ENCODE peak calls at places on chromosomes 16 and 17, in eight cellular contexts. One of them, this sample, is unnamed.

GRCh38 chr17:76153640-76154039 is 12.6 kb upstream of the FOXJ1 start:
- DNase-seq in HAP-1: no peak
- DNase-seq in fibroblast of the conjunctiva: peak
- DNase-seq in AG08395: peak
- DNase-seq in DMS 273 treated with DMSO at 0.1 percent for 48 hours: no peak
- DNase-seq in ACHN: peak
- DNase-seq in RWPE1: no peak
- DNase-seq in AG10803: peak
- DNase-seq in this sample: no peak

GRCh38 chr17:37389160-37389559 is 13.4 kb downstream of the C17orf78 start:
- DNase-seq in AG08395: no peak
- DNase-seq in HAP-1: no peak
- DNase-seq in RWPE1: no peak
- DNase-seq in DMS 273 treated with DMSO at 0.1 percent for 48 hours: no peak
- DNase-seq in AG10803: no peak
- DNase-seq in ACHN: no peak
- DNase-seq in fibroblast of the conjunctiva: no peak
- DNase-seq in this sample: no peak

GRCh38 chr17:52024296-52024870 is 134.1 kb downstream of the CA10 start:
- DNase-seq in AG08395: no peak
- DNase-seq in DMS 273 treated with DMSO at 0.1 percent for 48 hours: peak
- DNase-seq in fibroblast of the conjunctiva: no peak
- DNase-seq in HAP-1: no peak
- DNase-seq in AG10803: peak
- DNase-seq in RWPE1: no peak
- DNase-seq in ACHN: no peak
- DNase-seq in this sample: no peak

GRCh38 chr17:8161289-8162231 is 1.2 kb downstream of the VAMP2 start:
- DNase-seq in RWPE1: no peak
- DNase-seq in ACHN: no peak
- DNase-seq in fibroblast of the conjunctiva: no peak
- DNase-seq in AG10803: no peak
- DNase-seq in HAP-1: no peak
- DNase-seq in DMS 273 treated with DMSO at 0.1 percent for 48 hours: no peak
- DNase-seq in AG08395: no peak
- DNase-seq in this sample: no peak

GRCh38 chr17:14123579-14124278 is 54.4 kb downstream of the COX10 start:
- DNase-seq in HAP-1: no peak
- DNase-seq in AG10803: no peak
- DNase-seq in AG08395: no peak
- DNase-seq in DMS 273 treated with DMSO at 0.1 percent for 48 hours: no peak
- DNase-seq in fibroblast of the conjunctiva: no peak
- DNase-seq in ACHN: no peak
- DNase-seq in RWPE1: no peak
- DNase-seq in this sample: no peak

GRCh38 chr16:81657731-81658130 is 121.4 kb upstream of the PLCG2 start:
- DNase-seq in fibroblast of the conjunctiva: no peak
- DNase-seq in AG10803: no peak
- DNase-seq in AG08395: no peak
- DNase-seq in ACHN: no peak
- DNase-seq in DMS 273 treated with DMSO at 0.1 percent for 48 hours: no peak
- DNase-seq in RWPE1: no peak
- DNase-seq in HAP-1: no peak
- DNase-seq in this sample: no peak

GRCh38 chr16:55331648-55332185 is 7.7 kb downstream of the IRX6 start:
- DNase-seq in DMS 273 treated with DMSO at 0.1 percent for 48 hours: no peak
- DNase-seq in RWPE1: no peak
- DNase-seq in AG10803: no peak
- DNase-seq in AG08395: no peak
- DNase-seq in fibroblast of the conjunctiva: no peak
- DNase-seq in HAP-1: no peak
- DNase-seq in ACHN: no peak
- DNase-seq in this sample: no peak

GRCh38 chr16:11094075-11094593 is 149.8 kb downstream of the CLEC16A start:
- DNase-seq in DMS 273 treated with DMSO at 0.1 percent for 48 hours: no peak
- DNase-seq in AG08395: no peak
- DNase-seq in ACHN: no peak
- DNase-seq in AG10803: peak
- DNase-seq in fibroblast of the conjunctiva: no peak
- DNase-seq in RWPE1: peak
- DNase-seq in HAP-1: no peak
- DNase-seq in this sample: peak

GRCh38 chr16:70151941-70152509 is 21.6 kb upstream of the CLEC18C start:
- DNase-seq in AG10803: no peak
- DNase-seq in RWPE1: peak
- DNase-seq in HAP-1: no peak
- DNase-seq in ACHN: no peak
- DNase-seq in DMS 273 treated with DMSO at 0.1 percent for 48 hours: no peak
- DNase-seq in fibroblast of the conjunctiva: no peak
- DNase-seq in AG08395: peak
- DNase-seq in this sample: no peak

GRCh38 chr17:694239-694638 is 20.4 kb downstream of the VPS53 start:
- DNase-seq in RWPE1: peak
- DNase-seq in AG08395: peak
- DNase-seq in ACHN: peak
- DNase-seq in fibroblast of the conjunctiva: peak
- DNase-seq in AG10803: peak
- DNase-seq in DMS 273 treated with DMSO at 0.1 percent for 48 hours: no peak
- DNase-seq in HAP-1: no peak
- DNase-seq in this sample: peak

GRCh38 chr16:23145186-23145585 is 4.1 kb downstream of the USP31 start:
- DNase-seq in AG10803: no peak
- DNase-seq in AG08395: no peak
- DNase-seq in ACHN: peak
- DNase-seq in RWPE1: peak
- DNase-seq in DMS 273 treated with DMSO at 0.1 percent for 48 hours: no peak
- DNase-seq in fibroblast of the conjunctiva: no peak
- DNase-seq in HAP-1: no peak
- DNase-seq in this sample: no peak

GRCh38 chr16:77849640-77850258 is 61.4 kb downstream of the VAT1L start:
- DNase-seq in HAP-1: no peak
- DNase-seq in RWPE1: no peak
- DNase-seq in AG08395: no peak
- DNase-seq in fibroblast of the conjunctiva: no peak
- DNase-seq in AG10803: no peak
- DNase-seq in DMS 273 treated with DMSO at 0.1 percent for 48 hours: no peak
- DNase-seq in ACHN: no peak
- DNase-seq in this sample: no peak

GRCh38 chr17:60157487-60158040 is 7.8 kb downstream of the CA4 start:
- DNase-seq in AG08395: no peak
- DNase-seq in DMS 273 treated with DMSO at 0.1 percent for 48 hours: no peak
- DNase-seq in AG10803: no peak
- DNase-seq in fibroblast of the conjunctiva: no peak
- DNase-seq in ACHN: no peak
- DNase-seq in RWPE1: no peak
- DNase-seq in HAP-1: no peak
- DNase-seq in this sample: no peak

GRCh38 chr16:57532251-57532625 is 4.1 kb downstream of the CCDC102A start:
- DNase-seq in DMS 273 treated with DMSO at 0.1 percent for 48 hours: no peak
- DNase-seq in AG08395: no peak
- DNase-seq in AG10803: no peak
- DNase-seq in ACHN: no peak
- DNase-seq in fibroblast of the conjunctiva: no peak
- DNase-seq in RWPE1: no peak
- DNase-seq in HAP-1: no peak
- DNase-seq in this sample: no peak

GRCh38 chr16:81767987-81768592 is 11.0 kb upstream of the PLCG2 start:
- DNase-seq in AG08395: no peak
- DNase-seq in HAP-1: no peak
- DNase-seq in ACHN: no peak
- DNase-seq in fibroblast of the conjunctiva: no peak
- DNase-seq in RWPE1: no peak
- DNase-seq in DMS 273 treated with DMSO at 0.1 percent for 48 hours: no peak
- DNase-seq in AG10803: no peak
- DNase-seq in this sample: no peak

GRCh38 chr17:65551641-65552040 is 9.8 kb downstream of the AXIN2 start:
- DNase-seq in HAP-1: no peak
- DNase-seq in RWPE1: no peak
- DNase-seq in ACHN: no peak
- DNase-seq in AG10803: no peak
- DNase-seq in fibroblast of the conjunctiva: no peak
- DNase-seq in DMS 273 treated with DMSO at 0.1 percent for 48 hours: no peak
- DNase-seq in AG08395: no peak
- DNase-seq in this sample: no peak

GRCh38 chr16:86019446-86020047 is 120.6 kb downstream of the IRF8 start:
- DNase-seq in HAP-1: peak
- DNase-seq in RWPE1: no peak
- DNase-seq in AG10803: no peak
- DNase-seq in fibroblast of the conjunctiva: no peak
- DNase-seq in ACHN: no peak
- DNase-seq in AG08395: no peak
- DNase-seq in DMS 273 treated with DMSO at 0.1 percent for 48 hours: no peak
- DNase-seq in this sample: no peak

GRCh38 chr16:58022601-58023371 is 2.8 kb upstream of the MMP15 start:
- DNase-seq in HAP-1: no peak
- DNase-seq in AG08395: peak
- DNase-seq in DMS 273 treated with DMSO at 0.1 percent for 48 hours: peak
- DNase-seq in fibroblast of the conjunctiva: peak
- DNase-seq in AG10803: peak
- DNase-seq in ACHN: peak
- DNase-seq in RWPE1: peak
- DNase-seq in this sample: no peak

GRCh38 chr16:73064227-73064995 is 16.5 kb upstream of the ZFHX3 start:
- DNase-seq in HAP-1: no peak
- DNase-seq in AG10803: peak
- DNase-seq in RWPE1: no peak
- DNase-seq in DMS 273 treated with DMSO at 0.1 percent for 48 hours: no peak
- DNase-seq in ACHN: peak
- DNase-seq in fibroblast of the conjunctiva: no peak
- DNase-seq in AG08395: peak
- DNase-seq in this sample: no peak

This sample was measured in PC-9.